ENCODE peak calls at places on chromosomes 1 and 21, in five cellular contexts. C, M, S, D and U are unnamed samples.

GRCh38 chr1:70778056-70778762 is 269.4 kb downstream of the PTGER3 start:
- DNase-seq in C (no peak), M (no peak), S (no peak), D (no peak), U (no peak)

GRCh38 chr1:25747046-25747705 is 52.8 kb upstream of the SELENON start:
- DNase-seq in C (no peak), M (no peak), S (no peak), D (no peak), U (no peak)

GRCh38 chr1:6268431-6268830 is 7.5 kb upstream of the GPR153 start:
- DNase-seq in C (no peak), M (no peak), S (no peak), D (no peak), U (no peak)

GRCh38 chr1:172870901-172871606 is 179.7 kb downstream of the TNFSF18 start:
- DNase-seq in C (no peak), M (no peak), S (no peak), D (no peak), U (no peak)

GRCh38 chr1:56584910-56585528 is 5.7 kb upstream of the PLPP3 start:
- DNase-seq in C (peak), M (no peak), S (no peak), D (no peak), U (peak)

GRCh38 chr1:247647864-247648263 is 31.7 kb downstream of the OR13G1 start:
- DNase-seq in C (no peak), M (no peak), S (no peak), D (no peak), U (no peak)

GRCh38 chr1:229371624-229372023 is 28.8 kb upstream of the CCSAP start:
- DNase-seq in C (no peak), M (no peak), S (no peak), D (no peak), U (no peak)

GRCh38 chr21:38505654-38506523 is 7.6 kb upstream of the ERG start:
- DNase-seq in C (peak), M (no peak), S (no peak), D (peak), U (peak)

GRCh38 chr1:30410153-30410851 is 313.1 kb downstream of the MATN1 start:
- DNase-seq in C (no peak), M (no peak), S (no peak), D (no peak), U (no peak)

GRCh38 chr1:212782422-212783154 is 9.0 kb downstream of the NSL1 start:
- DNase-seq in C (no peak), M (no peak), S (peak), D (no peak), U (no peak)

GRCh38 chr1:202656057-202656456 is 54.2 kb downstream of the SYT2 start:
- DNase-seq in C (no peak), M (no peak), S (no peak), D (no peak), U (no peak)

GRCh38 chr21:14569868-14570267 is 23.8 kb upstream of the SAMSN1 start:
- DNase-seq in C (no peak), M (no peak), S (no peak), D (no peak), U (no peak)

GRCh38 chr1:226754797-226755533 is 15.9 kb upstream of the ITPKB start:
- DNase-seq in C (no peak), M (no peak), S (no peak), D (no peak), U (no peak)

GRCh38 chr1:113976609-113977278 is 2.5 kb upstream of the OLFML3 start:
- DNase-seq in C (no peak), M (no peak), S (peak), D (no peak), U (no peak)

GRCh38 chr1:230379462-230379861 is 46.7 kb downstream of the PGBD5 start:
- DNase-seq in C (no peak), M (no peak), S (no peak), D (no peak), U (no peak)

GRCh38 chr1:1348420-1349255 is 580 bp downstream of the DVL1 start:
- DNase-seq in C (no peak), M (no peak), S (no peak), D (no peak), U (no peak)

GRCh38 chr1:76830373-76830772 is 36.9 kb upstream of the ST6GALNAC5 start:
- DNase-seq in C (no peak), M (no peak), S (no peak), D (no peak), U (no peak)

GRCh38 chr1:5938068-5938740 is 54.0 kb downstream of the NPHP4 start:
- DNase-seq in C (peak), M (no peak), S (peak), D (no peak), U (no peak)

GRCh38 chr1:30063621-30064280 is 659.6 kb downstream of the MATN1 start:
- DNase-seq in C (no peak), M (no peak), S (no peak), D (no peak), U (no peak)